ENCODE peak calls at places on chromosomes 7 and 10, in eight cellular contexts. V, E, I, P, R, B, A and D are unnamed samples.
A peak's percentile ranks its signal among the peaks of the same experiment; 100 is the strongest.

GRCh38 chr10:4344544-4344994 is 481.4 kb upstream of the AKR1E2 start:
- DNase-seq in V (peak; percentile 64), R (no peak), I (peak; percentile 42), B (no peak), E (no peak), P (no peak), A (peak; percentile 72), D (peak; percentile 63)

GRCh38 chr7:117645456-117646181 is 165.8 kb downstream of the CFTR start:
- DNase-seq in V (no peak), B (no peak), A (no peak), E (no peak), P (no peak), I (no peak), R (no peak), D (no peak)

GRCh38 chr7:150902078-150903033 is 50.0 kb downstream of the AOC1 start:
- DNase-seq in V (no peak), P (no peak), B (peak; percentile 77), R (no peak), I (no peak), E (peak; percentile 67), A (no peak), D (no peak)

GRCh38 chr7:42082144-42082543 is 154.9 kb downstream of the GLI3 start:
- DNase-seq in B (no peak), A (no peak), R (no peak), P (no peak), I (no peak), E (no peak), V (no peak), D (no peak)

GRCh38 chr7:108911016-108911415 is 341.3 kb downstream of the DNAJB9 start:
- DNase-seq in I (no peak), P (no peak), A (no peak), R (no peak), E (no peak), B (no peak), V (no peak), D (no peak)

GRCh38 chr10:81981724-81982123 is 106.7 kb downstream of the NRG3 start:
- DNase-seq in V (no peak), E (no peak), A (no peak), B (no peak), I (no peak), R (no peak), P (no peak), D (no peak)

GRCh38 chr10:16950686-16951681 is 133.8 kb upstream of the RSU1 start:
- DNase-seq in I (no peak), P (no peak), V (no peak), B (no peak), A (no peak), E (no peak), R (no peak), D (peak; percentile 75)

GRCh38 chr7:21269021-21269420 is 158.9 kb upstream of the SP4 start:
- DNase-seq in R (no peak), E (no peak), V (no peak), I (no peak), A (no peak), P (no peak), B (no peak), D (no peak)

GRCh38 chr10:88544140-88544870 is 38.8 kb downstream of the RNLS start:
- DNase-seq in R (no peak), P (no peak), A (no peak), E (no peak), V (no peak), B (no peak), I (no peak), D (no peak)

GRCh38 chr10:34815174-34816066 is at the start of gene PARD3:
- DNase-seq in A (peak; percentile 58), B (peak; percentile 69), E (peak; percentile 87), P (no peak), R (peak; percentile 38), V (no peak), I (peak; percentile 82), D (peak; percentile 72)

GRCh38 chr7:106279425-106280182 is 5.2 kb downstream of the NAMPT start:
- DNase-seq in R (no peak), E (no peak), A (no peak), B (no peak), P (no peak), V (no peak), I (no peak), D (no peak)

GRCh38 chr7:113389247-113389646 is 270.9 kb upstream of the SMIM30 start:
- DNase-seq in R (no peak), A (no peak), V (no peak), E (no peak), P (no peak), B (no peak), I (no peak), D (no peak)

DNA sequence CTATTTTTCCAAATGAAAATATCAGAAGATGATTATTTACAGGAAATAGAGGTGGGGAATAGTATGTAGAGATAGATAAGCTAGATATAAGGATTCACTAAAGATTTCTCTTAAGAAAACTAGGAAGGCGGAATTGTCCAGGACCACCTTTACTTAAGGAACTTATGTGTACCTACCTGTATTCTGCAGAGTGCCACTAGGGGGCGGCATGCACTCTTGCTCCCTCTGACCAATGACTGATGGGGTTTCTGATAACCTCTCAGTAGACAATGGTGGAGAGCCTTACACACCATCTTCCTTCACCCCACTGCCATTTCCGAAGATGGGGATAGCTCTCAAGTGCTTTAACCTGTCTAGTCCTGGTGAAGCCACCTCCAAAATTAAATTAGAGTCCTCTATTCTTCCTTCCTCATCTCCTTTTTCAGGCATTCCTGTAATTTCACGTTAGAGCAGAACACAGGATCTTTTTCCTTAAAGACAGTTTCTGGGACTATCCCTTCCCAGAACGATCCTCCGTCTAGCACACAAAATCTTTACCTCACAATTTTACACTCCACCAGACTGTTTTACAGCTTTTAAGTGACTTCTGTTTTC is 453.1 kb downstream of the SORCS1 start:
- DNase-seq in A (no peak), B (peak; percentile 59), P (peak; percentile 49), R (peak; percentile 23), V (no peak), E (no peak), I (no peak), D (peak; percentile 31)
- TF ChIP-seq CTCF in A (peak; percentile 59), B (peak; percentile 80), P (peak; percentile 93), R (peak; percentile 70), V (peak; percentile 24), E (peak; percentile 65), I (no peak), D (peak; percentile 69)

DNA sequence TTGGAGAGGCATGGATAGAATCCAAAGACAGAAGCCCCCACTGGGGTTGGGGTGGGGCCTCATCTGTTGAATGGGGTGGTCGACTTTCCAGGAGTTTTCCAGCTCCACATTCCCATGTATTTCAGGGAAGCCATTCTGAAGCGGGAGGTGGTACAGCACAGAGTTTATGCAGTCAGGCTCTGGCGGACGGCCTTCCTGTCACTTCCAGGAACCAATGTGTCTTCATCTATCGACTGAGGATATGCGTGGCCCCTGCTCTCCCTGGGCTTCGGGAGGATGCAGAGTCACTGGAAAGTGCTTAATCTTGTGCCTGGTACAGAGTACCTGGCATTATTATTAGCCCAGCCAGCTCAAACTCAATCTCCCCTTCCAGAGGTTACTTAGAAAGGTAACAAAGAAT is 26.3 kb downstream of the DOCK1 start:
- DNase-seq in B (no peak), R (no peak), A (no peak), I (no peak), E (no peak), V (no peak), P (no peak), D (no peak)
- H3K4me3 ChIP-seq in B (no peak overlapping the region), R (no peak overlapping the region), A (peak overlapping the region; percentile 46), I (no peak overlapping the region), E (peak overlapping the region; percentile 30), V (peak overlapping the region; percentile 68), P (no peak overlapping the region), D (no peak overlapping the region)

DNA sequence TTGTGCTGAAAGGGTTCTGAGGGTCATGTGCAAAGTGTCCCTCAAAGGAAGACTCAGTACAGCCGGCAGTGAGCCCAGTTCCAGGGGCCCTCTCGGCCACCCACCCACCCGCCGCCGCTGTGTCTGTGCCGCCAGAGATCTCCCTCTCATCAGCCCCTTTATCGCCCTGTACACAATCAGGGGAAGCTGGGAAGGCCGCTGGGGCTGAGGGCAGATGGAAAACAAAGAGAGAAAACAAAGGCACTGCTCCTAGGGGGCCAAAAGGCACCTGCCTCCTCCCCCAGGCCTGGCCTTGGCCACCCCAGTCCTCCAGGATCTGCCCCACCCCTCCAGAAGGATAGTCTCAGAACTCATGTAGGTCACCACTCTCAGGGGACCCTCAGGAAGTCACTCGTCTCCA is 67.0 kb downstream of the ZMIZ1 start:
- DNase-seq in P (no peak), E (no peak), R (no peak), V (no peak), A (no peak), I (no peak), B (no peak), D (no peak)
- H3K36me3 ChIP-seq in P (no peaks in the 10 kb centered on the region), E (peaks cover 12% of the 10 kb centered on the region), R (peaks cover 35% of the 10 kb centered on the region), V (peaks cover 9% of the 10 kb centered on the region), A (peaks cover 12% of the 10 kb centered on the region), I (no peaks in the 10 kb centered on the region), B (no peaks in the 10 kb centered on the region), D (peaks cover 12% of the 10 kb centered on the region)

GRCh38 chr10:73814896-73815718 is 3.7 kb upstream of the NDST2 start:
- DNase-seq in B (no peak), A (no peak), P (peak; percentile 26), E (no peak), V (no peak), I (no peak), R (no peak), D (no peak)
- TF ChIP-seq CTCF in B (no peak), A (no peak), P (peak; percentile 68), E (no peak), V (peak; percentile 22), I (no peak), R (peak; percentile 20), D (no peak)

DNA sequence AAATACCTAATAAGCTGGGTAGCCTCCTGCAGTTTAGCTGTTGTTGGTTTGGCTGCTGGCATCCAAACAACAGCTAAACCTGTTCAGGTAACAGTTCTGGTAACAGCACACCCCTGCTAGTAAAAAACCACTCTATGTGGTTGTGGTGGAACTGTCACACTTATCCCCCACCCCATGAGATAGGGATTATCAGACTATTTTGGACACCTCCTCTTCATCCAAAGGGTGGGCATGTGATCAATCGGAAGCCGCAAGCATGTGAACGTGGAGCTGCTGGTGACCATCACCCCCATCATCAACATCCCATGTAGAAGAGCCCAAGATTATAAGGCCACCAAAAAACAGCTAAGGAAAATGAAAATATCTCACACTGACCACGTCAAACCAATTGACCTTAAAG is 2.5 kb downstream of the MTPAP start:
- DNase-seq in P (no peak), E (no peak), V (no peak), B (no peak), R (no peak), A (no peak), I (no peak), D (no peak)
- H3K4me3 ChIP-seq in P (peak overlapping the region; percentile 81), E (no peak overlapping the region), V (no peak overlapping the region), B (no peak overlapping the region), R (no peak overlapping the region), A (no peak overlapping the region), I (no peak overlapping the region), D (no peak overlapping the region)

DNA sequence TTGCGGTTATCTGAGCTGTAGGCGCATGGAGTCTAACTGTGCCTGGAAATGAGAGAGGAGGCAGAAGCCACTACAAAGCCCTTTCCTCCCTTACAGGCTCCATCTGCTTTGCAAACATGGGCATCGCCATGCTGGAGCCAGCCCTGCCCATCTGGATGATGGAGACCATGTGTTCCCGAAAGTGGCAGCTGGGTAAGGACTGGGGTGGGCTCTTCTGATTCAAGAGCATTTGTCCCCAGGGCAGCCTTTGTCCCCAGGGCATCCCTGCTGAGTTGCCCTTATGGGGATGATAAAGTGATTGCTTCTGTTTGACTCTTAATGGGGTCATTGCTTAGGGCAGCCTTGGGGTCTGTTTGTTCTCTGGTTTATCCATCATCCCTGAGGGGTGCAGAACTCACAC is 16.8 kb downstream of the SLC18A2 start:
- DNase-seq in B (no peak), A (no peak), E (peak; percentile 47), P (no peak), R (no peak), I (no peak), V (no peak), D (no peak)
- H3K36me3 ChIP-seq in B (no peaks in the 10 kb centered on the region), A (no peaks in the 10 kb centered on the region), E (no peaks in the 10 kb centered on the region), P (no peaks in the 10 kb centered on the region), R (no peaks in the 10 kb centered on the region), I (no peaks in the 10 kb centered on the region), V (no peaks in the 10 kb centered on the region), D (no peaks in the 10 kb centered on the region)

GRCh38 chr10:24370877-24371276 is 161.9 kb downstream of the KIAA1217 start:
- DNase-seq in V (no peak), A (no peak), R (no peak), P (no peak), I (no peak), B (no peak), E (no peak), D (no peak)
- TF ChIP-seq CTCF in V (no peak), A (no peak), R (no peak), P (no peak), I (no peak), B (no peak), E (no peak), D (no peak)